ENCODE peak calls at places on chromosomes 11 and 22, in nine cellular contexts. X is B cell; K is fibroblast of pulmonary artery; J is NT2/D1; D is mesenteric fat pad; H is stimulated activated CD8-positive, alpha-beta memory T cell treated with anti-CD3 and anti-CD28 coated beads, Interleukin-4, amount 100 ng/mL, for 1 hour; T is NCI-H1930; Y is astrocyte of the spinal cord; C is upper lobe of right lung. M is an unnamed sample.

GRCh38 chr11:70378506-70379134 is 19.7 kb upstream of the CTTN start:
- DNase-seq in X (no peak), K (no peak), J (no peak), D (no peak), H (no peak), T (no peak), Y (no peak), C (peak; percentile 2), M (no peak)

GRCh38 chr22:41446057-41446501 is 522 bp downstream of the TOB2 start:
- DNase-seq in X (no peak), K (no peak), J (no peak), D (no peak), H (no peak), T (no peak), Y (no peak), C (peak; percentile 77), M (peak; percentile 14)

GRCh38 chr11:47714554-47715081 is 551 bp downstream of the AGBL2 start:
- DNase-seq in X (peak; percentile 16), K (peak; percentile 25), J (no peak), D (no peak), H (no peak), T (no peak), Y (peak; percentile 16), C (peak; percentile 56), M (peak; percentile 11)

GRCh38 chr11:79744941-79745340 is 304.1 kb upstream of the TENM4 start:
- DNase-seq in X (no peak), K (no peak), J (no peak), D (no peak), H (no peak), T (no peak), Y (no peak), C (no peak), M (no peak)

GRCh38 chr22:25357606-25358420 is 138.4 kb downstream of the CRYBB2 start:
- DNase-seq in X (no peak), K (no peak), J (no peak), D (peak; percentile 80), H (no peak), T (no peak), Y (no peak), C (peak; percentile 41), M (no peak)

GRCh38 chr11:10030122-10030490 is 263.9 kb downstream of the SBF2 start:
- DNase-seq in X (no peak), K (no peak), J (no peak), D (no peak), H (no peak), T (no peak), Y (no peak), C (no peak), M (no peak)

GRCh38 chr11:117232022-117232878 is at the start of the genes PCSK7 and RNF214:
- DNase-seq in X (peak; percentile 99), K (peak; percentile 71), J (peak; percentile 49), D (peak; percentile 95), H (peak; percentile 44), T (peak; percentile 72), Y (peak; percentile 63), C (peak; percentile 91), M (peak; percentile 68)

GRCh38 chr11:77188323-77188911 is 60.4 kb downstream of the MYO7A start:
- DNase-seq in X (peak; percentile 76), K (peak; percentile 86), J (peak; percentile 74), D (no peak), H (peak; percentile 33), T (no peak), Y (peak; percentile 72), C (peak; percentile 87), M (peak; percentile 90)

GRCh38 chr11:13224324-13224723 is 53.3 kb upstream of the BMAL1 start:
- DNase-seq in X (no peak), K (no peak), J (no peak), D (no peak), H (no peak), T (no peak), Y (no peak), C (no peak), M (no peak)

M was measured in choroid plexus epithelial cell.